ENCODE peak calls at places on chromosomes 3 and 15, in six cellular contexts. L is stimulated activated CD4-positive, alpha-beta T cell treated with anti-CD3 and anti-CD28 coated beads, Interleukin-1b, Interleukin-23, amount 100 ng/mL, for 48 hours; H is upper lobe of right lung; D is A549; A is activated T-cell treated with anti-CD3 and anti-CD28 coated beads for 24 hours; G is activated CD4-positive, alpha-beta T cell treated with anti-CD3 and anti-CD28 coated beads, Interleukin-2, amount 50 U/mL, for 48 hours. N is an unnamed sample.

GRCh38 chr3:193673845-193674244 is 80.8 kb downstream of the OPA1 start:
- DNase-seq in L (no peak), H (no peak), D (no peak), A (no peak), G (no peak), N (no peak)

GRCh38 chr3:80285370-80285769 is 517.6 kb upstream of the ROBO1 start:
- DNase-seq in L (no peak), H (no peak), D (no peak), A (no peak), G (no peak), N (no peak)

GRCh38 chr3:119293761-119294401 is at the start of gene ARHGAP31:
- DNase-seq in L (peak), H (peak), D (peak), A (peak), G (peak), N (peak)

GRCh38 chr3:124786491-124787241 is 56.4 kb downstream of the UMPS start:
- DNase-seq in L (no peak), H (no peak), D (peak), A (no peak), G (no peak), N (no peak)

GRCh38 chr15:34049096-34049495 is 10.1 kb upstream of the AVEN start:
- DNase-seq in L (no peak), H (no peak), D (no peak), A (no peak), G (no peak), N (no peak)

GRCh38 chr3:16614033-16615031 is 9.1 kb upstream of the DAZL start:
- DNase-seq in L (no peak), H (no peak), D (no peak), A (no peak), G (no peak), N (no peak)

GRCh38 chr15:74213858-74214284 is 11.3 kb upstream of the STRA6 start:
- DNase-seq in L (no peak), H (no peak), D (no peak), A (no peak), G (no peak), N (no peak)

GRCh38 chr3:139252719-139253118 is 91.1 kb upstream of the MRPS22 start:
- DNase-seq in L (no peak), H (peak), D (no peak), A (no peak), G (no peak), N (no peak)

GRCh38 chr3:140128217-140129137 is 193.5 kb downstream of the CLSTN2 start:
- DNase-seq in L (no peak), H (peak), D (peak), A (no peak), G (peak), N (no peak)

GRCh38 chr3:8837172-8837571 is 67.8 kb upstream of the OXTR start:
- DNase-seq in L (no peak), H (no peak), D (no peak), A (no peak), G (no peak), N (no peak)

GRCh38 chr3:143848707-143849106 is 439 bp upstream of the SLC9A9 start:
- DNase-seq in L (no peak), H (no peak), D (no peak), A (no peak), G (no peak), N (no peak)

GRCh38 chr3:135009014-135009413 is 214.0 kb downstream of the EPHB1 start:
- DNase-seq in L (no peak), H (no peak), D (no peak), A (no peak), G (no peak), N (no peak)

GRCh38 chr3:122679467-122680291 is 960 bp upstream of the PARP14 start:
- DNase-seq in L (no peak), H (peak), D (peak), A (no peak), G (peak), N (peak)

GRCh38 chr3:139204756-139205155 is 139.1 kb upstream of the MRPS22 start:
- DNase-seq in L (no peak), H (no peak), D (no peak), A (no peak), G (no peak), N (no peak)

GRCh38 chr3:150286390-150287147 is 121.5 kb upstream of the TSC22D2 start:
- DNase-seq in L (no peak), H (no peak), D (peak), A (no peak), G (no peak), N (no peak)

GRCh38 chr3:71718069-71718468 is 7.1 kb downstream of the EIF4E3 start:
- DNase-seq in L (no peak), H (no peak), D (no peak), A (no peak), G (no peak), N (no peak)

GRCh38 chr3:191528589-191528988 is 67.6 kb downstream of the PYDC2 start:
- DNase-seq in L (no peak), H (no peak), D (no peak), A (no peak), G (no peak), N (no peak)

GRCh38 chr3:175890056-175890455 is 1030.9 kb downstream of the NAALADL2 start:
- DNase-seq in L (no peak), H (no peak), D (no peak), A (no peak), G (no peak), N (no peak)

GRCh38 chr15:40248006-40248783 is 9.3 kb downstream of the PAK6 start:
- DNase-seq in L (no peak), H (peak), D (no peak), A (no peak), G (no peak), N (no peak)

GRCh38 chr3:43960448-43960840 is 269.7 kb downstream of the ABHD5 start:
- DNase-seq in L (no peak), H (no peak), D (peak), A (no peak), G (no peak), N (no peak)

GRCh38 chr3:99817047-99817436 is 620 bp upstream of the CMSS1 start:
- DNase-seq in L (no peak), H (no peak), D (no peak), A (no peak), G (peak), N (no peak)

GRCh38 chr15:39331584-39331983 is 249.3 kb upstream of the THBS1 start:
- DNase-seq in L (no peak), H (no peak), D (no peak), A (no peak), G (no peak), N (no peak)

GRCh38 chr3:58274027-58274614 is 31.9 kb upstream of the RPP14 start:
- DNase-seq in L (no peak), H (no peak), D (no peak), A (no peak), G (no peak), N (no peak)

GRCh38 chr15:94655249-94655648 is 423.9 kb downstream of the MCTP2 start:
- DNase-seq in L (no peak), H (no peak), D (no peak), A (no peak), G (no peak), N (no peak)

GRCh38 chr15:73440571-73440970 is 2.4 kb upstream of the REC114 start:
- DNase-seq in L (no peak), H (no peak), D (no peak), A (no peak), G (no peak), N (no peak)

GRCh38 chr3:29441422-29441821 is 160.6 kb downstream of the RBMS3 start:
- DNase-seq in L (no peak), H (no peak), D (no peak), A (no peak), G (no peak), N (no peak)

GRCh38 chr15:28133281-28133680 is 34.2 kb upstream of the OCA2 start:
- DNase-seq in L (no peak), H (no peak), D (no peak), A (no peak), G (no peak), N (no peak)

GRCh38 chr3:18054625-18055024 is 312.2 kb upstream of the TBC1D5 start:
- DNase-seq in L (no peak), H (no peak), D (no peak), A (no peak), G (no peak), N (no peak)

GRCh38 chr3:132569153-132569552 is 27.9 kb upstream of the ACKR4 start:
- DNase-seq in L (no peak), H (no peak), D (no peak), A (no peak), G (no peak), N (no peak)

N was measured in stimulated activated naive CD8-positive, alpha-beta T cell treated with anti-CD3 and anti-CD28 coated beads, Interleukin-15, amount 100 ng/mL, for 72 hours.